ENCODE peak calls at places on chromosomes 13 and 19, in four cellular contexts. D is WTC11; F is activated naive CD8-positive, alpha-beta T cell treated with anti-CD3 and anti-CD28 coated beads, Interleukin-2, amount 10 ng/mL, durations not matched to agents 7 days and 5 days; L is astrocyte. V is an unnamed sample.

GRCh38 chr13:50366488-50367174 is 351.4 kb downstream of the KCNRG start:
- DNase-seq in D (no peak), F (no peak), L (no peak), V (no peak)

GRCh38 chr13:93522486-93522885 is 295.9 kb downstream of the GPC6 start:
- DNase-seq in F (no peak), L (peak; percentile 59), D (no peak), V (no peak)

GRCh38 chr13:95136638-95137037 is 164.6 kb downstream of the ABCC4 start:
- DNase-seq in L (no peak), D (no peak), F (no peak), V (no peak)

GRCh38 chr19:10835089-10835753 is 791 bp downstream of the TMED1 start:
- DNase-seq in L (no peak), F (no peak), D (no peak), V (peak; percentile 55)

GRCh38 chr19:43774103-43774939 is 6.5 kb downstream of the KCNN4 start:
- DNase-seq in F (no peak), L (peak; percentile 53), D (peak; percentile 92), V (peak; percentile 75)

GRCh38 chr19:4183967-4184717 is 1.7 kb downstream of the ANKRD24 start:
- DNase-seq in D (no peak), L (no peak), F (no peak), V (no peak)

GRCh38 chr19:48635966-48636858 is 967 bp downstream of the DBP start:
- DNase-seq in L (no peak), D (no peak), F (peak; percentile 61), V (peak; percentile 80)

GRCh38 chr13:68816715-68817114 is 1290.9 kb upstream of the ATXN8OS start:
- DNase-seq in D (no peak), L (no peak), F (no peak), V (no peak)

GRCh38 chr13:105759467-105759866 is 776.0 kb downstream of the EFNB2 start:
- DNase-seq in F (no peak), D (no peak), L (no peak), V (no peak)

GRCh38 chr19:1931445-1931844 is 9.5 kb upstream of the CSNK1G2 start:
- DNase-seq in D (no peak), F (no peak), L (no peak), V (no peak)

GRCh38 chr13:112069063-112069726 is 2.2 kb downstream of the SOX1 start:
- DNase-seq in D (no peak), F (peak; percentile 33), L (no peak), V (no peak)

GRCh38 chr13:19178901-19179593 is 2.6 kb downstream of the TUBA3C start:
- DNase-seq in L (no peak), D (no peak), F (no peak), V (no peak)

GRCh38 chr19:10846500-10847202 is 1.6 kb upstream of the C19orf38 start:
- DNase-seq in F (no peak), D (no peak), L (no peak), V (no peak)

GRCh38 chr19:9903341-9903740 is 33.0 kb downstream of the OLFM2 start:
- DNase-seq in D (no peak), L (no peak), F (no peak), V (no peak)

GRCh38 chr13:108322206-108322824 is 52.8 kb downstream of the TNFSF13B start:
- DNase-seq in L (peak; percentile 13), F (no peak), D (no peak), V (no peak)

GRCh38 chr13:23377603-23378002 is 55.9 kb downstream of the SACS start:
- DNase-seq in D (no peak), F (no peak), L (no peak), V (no peak)

GRCh38 chr13:39840201-39840600 is 184.7 kb downstream of the COG6 start:
- DNase-seq in L (no peak), D (no peak), F (no peak), V (no peak)

GRCh38 chr19:20235156-20235555 is 68.1 kb downstream of the ZNF486 start:
- DNase-seq in F (no peak), D (no peak), L (no peak), V (no peak)

GRCh38 chr13:94009696-94010095 is 469.8 kb downstream of the DCT start:
- DNase-seq in F (no peak), L (peak; percentile 41), D (no peak), V (no peak)

GRCh38 chr19:32748948-32749347 is 29.4 kb downstream of the TDRD12 start:
- DNase-seq in D (no peak), F (no peak), L (no peak), V (no peak)

GRCh38 chr19:19230505-19230904 is 18.7 kb downstream of the NCAN start:
- DNase-seq in D (no peak), F (no peak), L (no peak), V (no peak)

GRCh38 chr19:7413629-7414028 is 64.9 kb downstream of the ARHGEF18 start:
- DNase-seq in L (no peak), F (no peak), D (no peak), V (no peak)

GRCh38 chr13:108496364-108497215 is 132.8 kb upstream of the MYO16 start:
- DNase-seq in F (no peak), L (peak; percentile 6), D (no peak), V (no peak)

GRCh38 chr13:33100876-33101275 is 84.7 kb downstream of the KL start:
- DNase-seq in F (no peak), D (no peak), L (no peak), V (no peak)

GRCh38 chr19:38664503-38665211 is 17.2 kb downstream of the ACTN4 start:
- DNase-seq in D (no peak), L (no peak), F (no peak), V (no peak)

GRCh38 chr13:113186061-113186900 is 22.2 kb downstream of the PCID2 start:
- DNase-seq in D (no peak), L (peak; percentile 22), F (no peak), V (no peak)

V was measured in adrenal gland.